ENCODE peak calls at places on chromosomes 5 and 9, in six cellular contexts. Z is left ventricle myocardium inferior, A is cardiac muscle cell, K is tibial artery, L is NCI-H1436, D is endothelial cell. G is an unnamed sample.

GRCh38 chr5:14153932-14154646 is 10.9 kb downstream of the TRIO start:
- DNase-seq in Z (peak), A (peak), K (peak), L (no peak), D (peak), G (no peak)

GRCh38 chr5:118580959-118581358 is 407.4 kb downstream of the DTWD2 start:
- DNase-seq in Z (no peak), A (peak), K (no peak), L (no peak), D (no peak), G (no peak)

GRCh38 chr5:1880377-1881272 is 2.1 kb downstream of the IRX4 start:
- DNase-seq in Z (no peak), A (no peak), K (no peak), L (no peak), D (no peak), G (no peak)

GRCh38 chr9:12833701-12834100 is 58.9 kb downstream of the LURAP1L start:
- DNase-seq in Z (no peak), A (no peak), K (no peak), L (no peak), D (no peak), G (no peak)

GRCh38 chr5:103232393-103232999 is 26.1 kb upstream of the MACIR start:
- DNase-seq in Z (no peak), A (peak), K (no peak), L (no peak), D (no peak), G (peak)

GRCh38 chr5:58497956-58498942 is 7.0 kb downstream of the GAPT start:
- DNase-seq in Z (no peak), A (peak), K (no peak), L (no peak), D (peak), G (no peak)

GRCh38 chr9:37776328-37776727 is 8.5 kb downstream of the EXOSC3 start:
- DNase-seq in Z (no peak), A (no peak), K (no peak), L (no peak), D (no peak), G (no peak)

GRCh38 chr5:167763772-167764171 is 527.7 kb upstream of the WWC1 start:
- DNase-seq in Z (no peak), A (peak), K (no peak), L (no peak), D (no peak), G (no peak)

GRCh38 chr5:115838885-115839518 is 2.4 kb downstream of the ATG12 start:
- DNase-seq in Z (no peak), A (peak), K (no peak), L (peak), D (no peak), G (peak)

GRCh38 chr9:6355728-6356127 is 27.6 kb downstream of the TPD52L3 start:
- DNase-seq in Z (no peak), A (peak), K (no peak), L (no peak), D (no peak), G (peak)

GRCh38 chr9:121651295-121652036 is at the start of gene DAB2IP:
- DNase-seq in Z (peak), A (peak), K (peak), L (peak), D (peak), G (no peak)

GRCh38 chr9:126317513-126317912 is 9.1 kb upstream of the MVB12B start:
- DNase-seq in Z (no peak), A (no peak), K (no peak), L (no peak), D (no peak), G (no peak)

GRCh38 chr5:34886718-34887117 is 28.6 kb downstream of the RAD1 start:
- DNase-seq in Z (no peak), A (no peak), K (no peak), L (no peak), D (no peak), G (no peak)

GRCh38 chr5:141002667-141002965 is 36.3 kb downstream of the PCDHAC2 start:
- DNase-seq in Z (no peak), A (no peak), K (no peak), L (no peak), D (no peak), G (no peak)

GRCh38 chr5:16957305-16958165 is 21.4 kb upstream of the MYO10 start:
- DNase-seq in Z (no peak), A (peak), K (no peak), L (no peak), D (no peak), G (no peak)

GRCh38 chr5:115260248-115260647 is 2.4 kb downstream of the PGGT1B start:
- DNase-seq in Z (no peak), A (no peak), K (no peak), L (no peak), D (no peak), G (no peak)

GRCh38 chr5:134053840-134054338 is 49.1 kb upstream of the VDAC1 start:
- DNase-seq in Z (no peak), A (peak), K (no peak), L (no peak), D (no peak), G (no peak)

GRCh38 chr5:99061711-99062110 is 132.9 kb upstream of the CHD1 start:
- DNase-seq in Z (no peak), A (no peak), K (no peak), L (no peak), D (no peak), G (no peak)

GRCh38 chr5:150298701-150299451 is 3.8 kb downstream of the ARSI start:
- DNase-seq in Z (no peak), A (peak), K (no peak), L (no peak), D (no peak), G (no peak)

GRCh38 chr5:121273818-121274433 is 577.8 kb upstream of the FTMT start:
- DNase-seq in Z (no peak), A (peak), K (no peak), L (no peak), D (no peak), G (no peak)

GRCh38 chr5:78803386-78803785 is 154.8 kb upstream of the LHFPL2 start:
- DNase-seq in Z (peak), A (peak), K (peak), L (no peak), D (no peak), G (no peak)

GRCh38 chr9:134061688-134062371 is 6.0 kb downstream of the BRD3 start:
- DNase-seq in Z (no peak), A (no peak), K (no peak), L (no peak), D (no peak), G (no peak)

GRCh38 chr5:167528651-167529050 is 762.8 kb upstream of the WWC1 start:
- DNase-seq in Z (no peak), A (no peak), K (no peak), L (no peak), D (no peak), G (no peak)

GRCh38 chr9:137955224-137955570 is 77.6 kb downstream of the CACNA1B start:
- DNase-seq in Z (no peak), A (no peak), K (no peak), L (no peak), D (no peak), G (peak)

GRCh38 chr5:10719965-10720364 is 41.1 kb downstream of the DAP start:
- DNase-seq in Z (no peak), A (no peak), K (no peak), L (no peak), D (no peak), G (no peak)

GRCh38 chr9:84759300-84759750 is 89.8 kb downstream of the NTRK2 start:
- DNase-seq in Z (no peak), A (no peak), K (no peak), L (no peak), D (no peak), G (peak)

GRCh38 chr9:77455312-77455927 is 192.7 kb downstream of the GNA14 start:
- DNase-seq in Z (no peak), A (peak), K (no peak), L (no peak), D (peak), G (peak)

GRCh38 chr5:176803027-176803942 is 7.1 kb upstream of the UNC5A start:
- DNase-seq in Z (no peak), A (no peak), K (no peak), L (peak), D (no peak), G (no peak)

GRCh38 chr5:67215592-67216471 is 19.2 kb upstream of the CD180 start:
- DNase-seq in Z (peak), A (peak), K (peak), L (no peak), D (peak), G (peak)

GRCh38 chr5:127934791-127935256 is 148.7 kb upstream of the SLC12A2 start:
- DNase-seq in Z (no peak), A (peak), K (no peak), L (peak), D (no peak), G (no peak)

GRCh38 chr5:114249838-114250237 is 112.0 kb upstream of the KCNN2 start:
- DNase-seq in Z (no peak), A (no peak), K (no peak), L (no peak), D (no peak), G (no peak)

GRCh38 chr5:179803651-179804598 is 2.7 kb downstream of the MGAT4B start:
- DNase-seq in Z (no peak), A (no peak), K (no peak), L (no peak), D (no peak), G (peak)

GRCh38 chr5:1062761-1063568 is 48.9 kb downstream of the SLC12A7 start:
- DNase-seq in Z (peak), A (no peak), K (no peak), L (no peak), D (no peak), G (no peak)

GRCh38 chr5:167207081-167207480 is 1084.4 kb upstream of the WWC1 start:
- DNase-seq in Z (no peak), A (peak), K (peak), L (no peak), D (no peak), G (no peak)

GRCh38 chr5:96714951-96715451 is 52.8 kb downstream of the CAST start:
- DNase-seq in Z (no peak), A (peak), K (peak), L (peak), D (peak), G (no peak)

GRCh38 chr5:141691286-141691866 is 9.3 kb upstream of the ARAP3 start:
- DNase-seq in Z (no peak), A (no peak), K (no peak), L (no peak), D (no peak), G (no peak)